ENCODE peak calls at places on chromosomes 1 and 21, in eight cellular contexts. B, Q, R, W, C, T, L and D are unnamed samples. For H3K4me1 and H3K36me3, the result is how much of the 10 kb centered on the place peaks cover.

GRCh38 chr1:155196103-155196892 is 11.4 kb downstream of the THBS3 start:
- DNase-seq in B (no peak), W (no peak), C (peak), L (no peak), Q (peak), T (no peak), R (peak), D (peak)

GRCh38 chr1:19831441-19831840 is 16.4 kb upstream of the RNF186 start:
- DNase-seq in L (no peak), Q (no peak), T (no peak), W (no peak), B (no peak), R (no peak), C (no peak), D (no peak)

GRCh38 chr1:229874150-229874549 is 192.9 kb upstream of the GALNT2 start:
- DNase-seq in Q (peak), L (no peak), C (no peak), R (no peak), T (no peak), W (no peak), B (no peak), D (no peak)

GRCh38 chr1:156652131-156652991 is 10.4 kb downstream of the BCAN start:
- DNase-seq in B (peak), W (no peak), R (peak), L (no peak), C (no peak), T (no peak), Q (peak), D (no peak)

GRCh38 chr1:12469493-12469892 is 148.5 kb downstream of the DHRS3 start:
- DNase-seq in W (no peak), Q (no peak), C (no peak), R (no peak), B (no peak), T (no peak), L (no peak), D (no peak)

GRCh38 chr1:96445296-96445695 is 276.3 kb upstream of the PTBP2 start:
- DNase-seq in R (no peak), B (no peak), T (no peak), W (no peak), L (no peak), Q (no peak), C (no peak), D (peak)

GRCh38 chr1:42957880-42958487 is 684 bp downstream of the SLC2A1 start:
- DNase-seq in W (peak), L (peak), B (peak), C (peak), R (peak), T (peak), Q (peak), D (peak)

GRCh38 chr1:8443558-8444194 is 125.8 kb downstream of the SLC45A1 start:
- DNase-seq in C (no peak), T (peak), Q (no peak), W (no peak), B (no peak), L (no peak), R (peak), D (peak)

GRCh38 chr1:94982403-94982802 is 55.5 kb upstream of the CNN3 start:
- DNase-seq in L (no peak), B (no peak), C (no peak), T (no peak), W (no peak), R (no peak), Q (peak), D (no peak)

GRCh38 chr1:18976096-18976495 is 19.6 kb upstream of the IFFO2 start:
- DNase-seq in C (no peak), Q (no peak), W (no peak), R (no peak), L (peak), B (no peak), T (no peak), D (no peak)

GRCh38 chr1:46333300-46334029 is 7.1 kb upstream of the NSUN4 start:
- DNase-seq in T (no peak), B (peak), W (no peak), C (no peak), L (no peak), Q (peak), R (peak), D (peak)

GRCh38 chr1:91806146-91806545 is 79.8 kb downstream of the TGFBR3 start:
- DNase-seq in B (no peak), C (no peak), Q (no peak), T (no peak), L (no peak), W (no peak), R (no peak), D (no peak)

GRCh38 chr21:36707763-36708511 is 9.0 kb downstream of the SIM2 start:
- DNase-seq in L (peak), R (peak), W (no peak), B (no peak), Q (no peak), C (no peak), T (no peak), D (no peak)

GRCh38 chr1:41343790-41344679 is 17.2 kb upstream of the FOXO6 start:
- DNase-seq in B (no peak), R (no peak), Q (no peak), C (no peak), L (peak), W (no peak), T (no peak), D (no peak)

GRCh38 chr1:58768971-58769808 is 14.7 kb downstream of the JUN start:
- DNase-seq in C (peak), T (peak), L (peak), R (peak), Q (peak), B (peak), W (peak), D (peak)

GRCh38 chr1:12031039-12031980 is 12.0 kb downstream of the MIIP start:
- DNase-seq in Q (peak), W (peak), C (no peak), T (no peak), B (peak), L (no peak), R (peak), D (peak)

GRCh38 chr1:23657659-23658275 is 33.8 kb upstream of the RPL11 start:
- DNase-seq in C (no peak), W (peak), B (peak), T (peak), L (no peak), R (peak), Q (peak), D (peak)

GRCh38 chr1:108685524-108685923 is 6.6 kb upstream of the PRPF38B start:
- DNase-seq in C (no peak), T (no peak), L (no peak), Q (no peak), W (no peak), R (peak), B (no peak), D (no peak)

GRCh38 chr1:63946866-63947491 is 173.2 kb downstream of the ROR1 start:
- DNase-seq in B (no peak), Q (peak), T (peak), L (peak), C (no peak), R (peak), W (peak), D (no peak)

GRCh38 chr21:42381347-42381984 is 14.4 kb downstream of the TMPRSS3 start:
- DNase-seq in L (no peak), R (peak), B (peak), T (no peak), C (no peak), W (peak), Q (peak), D (no peak)

GRCh38 chr1:117540532-117540931 is 65.3 kb upstream of the TENT5C start:
- DNase-seq in L (no peak), T (no peak), W (no peak), C (no peak), Q (no peak), B (no peak), R (no peak), D (no peak)

GRCh38 chr1:78231477-78231876 is 185.7 kb downstream of the GIPC2 start:
- DNase-seq in R (no peak), C (no peak), Q (no peak), B (no peak), L (no peak), W (no peak), T (no peak), D (no peak)

GRCh38 chr1:66503841-66504470 is 30.0 kb upstream of the SGIP1 start:
- DNase-seq in Q (peak), T (peak), L (no peak), C (no peak), W (peak), R (peak), B (peak), D (peak)

GRCh38 chr1:83033682-83034081 is 965.2 kb downstream of the TTLL7 start:
- DNase-seq in Q (peak), T (no peak), W (no peak), B (no peak), R (peak), C (no peak), L (no peak), D (no peak)

GRCh38 chr1:205709640-205710039 is 29.3 kb upstream of the SLC45A3 start:
- DNase-seq in Q (no peak), C (no peak), W (no peak), L (no peak), T (no peak), B (no peak), R (no peak), D (no peak)

GRCh38 chr1:168386949-168387586 is 106.4 kb downstream of the TBX19 start:
- DNase-seq in Q (peak), R (peak), L (no peak), C (peak), B (peak), T (peak), W (peak), D (no peak)

GRCh38 chr1:200641175-200641489 is 20.6 kb upstream of the KIF14 start:
- DNase-seq in R (no peak), B (no peak), Q (peak), W (no peak), T (no peak), C (no peak), L (no peak), D (no peak)

GRCh38 chr1:206682111-206682510 is 2.6 kb upstream of the MAPKAPK2 start:
- DNase-seq in W (no peak), T (no peak), R (no peak), Q (no peak), B (no peak), L (no peak), C (no peak), D (no peak)

GRCh38 chr1:174938306-174939000 is 61.3 kb upstream of the CACYBP start:
- DNase-seq in W (no peak), R (no peak), C (no peak), Q (no peak), L (no peak), T (no peak), B (no peak), D (no peak)

GRCh38 chr1:169115891-169116585 is 9.5 kb downstream of the ATP1B1 start:
- DNase-seq in B (peak), T (peak), Q (no peak), C (no peak), W (peak), R (peak), L (no peak), D (no peak)

GRCh38 chr1:18481190-18481920 is 625 bp downstream of the KLHDC7A start:
- DNase-seq in L (no peak), Q (no peak), R (no peak), W (peak), B (no peak), C (no peak), T (no peak), D (no peak)

GRCh38 chr21:39631842-39632577 is 19.3 kb downstream of the B3GALT5 start:
- DNase-seq in L (no peak), C (no peak), W (no peak), T (no peak), R (no peak), B (no peak), Q (no peak), D (no peak)

GRCh38 chr21:39633043-39633442 is 20.3 kb downstream of the B3GALT5 start:
- DNase-seq in L (no peak), W (no peak), C (no peak), B (no peak), Q (peak), R (no peak), T (no peak), D (no peak)

GRCh38 chr21:39633770-39634181 is 21.0 kb downstream of the B3GALT5 start:
- DNase-seq in W (no peak), Q (peak), R (no peak), B (no peak), T (no peak), L (no peak), C (no peak), D (no peak)

GRCh38 chr21:39637197-39637970 is 24.6 kb downstream of the B3GALT5 start:
- DNase-seq in W (no peak), Q (no peak), C (no peak), R (peak), T (no peak), B (no peak), L (no peak), D (no peak)

GRCh38 chr21:39634507-39634906 is 21.8 kb downstream of the B3GALT5 start:
- DNase-seq in L (no peak), R (no peak), T (no peak), Q (no peak), C (no peak), W (no peak), B (no peak), D (no peak)
- H3K4me1 ChIP-seq in L (under half), R (under half), T (under half), Q (under half), C (under half), W (under half), B (under half), D (under half)

DNA sequence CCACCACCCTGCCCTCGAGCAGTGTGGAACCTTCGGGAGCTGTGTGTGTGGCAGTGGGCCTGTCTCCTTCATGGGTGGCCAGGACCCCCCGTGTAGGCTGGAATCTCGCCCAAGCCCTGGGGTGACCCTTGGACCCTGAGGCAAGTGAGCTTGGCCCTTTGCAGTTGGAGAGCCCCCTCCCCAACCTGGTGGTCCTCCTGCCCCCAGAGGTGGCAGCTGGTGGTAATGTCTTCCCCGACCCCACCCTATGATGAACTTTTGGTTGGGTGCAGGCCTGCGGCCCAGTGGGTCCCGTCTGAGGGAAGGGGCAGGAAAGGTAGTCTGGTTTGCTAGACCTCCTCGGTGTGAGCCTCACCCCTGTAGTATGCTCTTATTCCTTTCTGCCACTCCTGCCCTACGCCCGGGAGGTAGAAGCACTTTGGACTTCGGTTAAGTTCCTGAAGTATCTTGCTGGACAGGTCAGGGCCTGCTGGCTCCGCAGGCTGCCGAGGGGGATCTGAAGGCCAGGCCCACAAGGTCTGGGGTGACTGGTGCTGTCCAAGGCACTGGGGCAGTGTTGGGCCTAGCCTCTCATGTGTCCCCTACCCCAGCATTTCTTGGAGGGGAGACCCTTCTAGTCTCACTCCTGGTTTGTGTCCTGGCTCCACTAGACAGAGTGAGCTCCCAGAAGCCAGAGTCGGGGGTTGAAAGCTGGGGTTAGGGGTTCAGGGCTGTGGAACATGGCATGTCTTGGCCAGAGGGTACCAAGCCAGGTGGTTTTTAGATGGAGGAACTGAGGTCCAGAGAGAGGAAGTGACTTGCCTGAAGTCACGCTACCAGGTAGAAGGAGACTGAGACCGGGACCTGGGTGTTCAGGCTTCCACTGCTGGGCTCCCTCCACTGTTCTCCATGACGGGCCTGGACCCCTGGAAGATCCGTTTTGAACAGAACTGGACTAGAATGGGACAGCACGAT is 1.7 kb downstream of the ZNF362 start:
- DNase-seq in B (no peak), L (no peak), C (peak), T (no peak), R (no peak), Q (peak), W (peak), D (no peak)
- H3K36me3 ChIP-seq in B (under half), L (under half), C (under half), T (under half), R (under half), Q (under half), W (under half), D (under half)

GRCh38 chr1:29166291-29166878 is 15.3 kb downstream of the SRSF4 start:
- DNase-seq in C (no peak), T (no peak), Q (peak), L (no peak), B (no peak), W (no peak), R (peak), D (no peak)
- H3K4me1 ChIP-seq in C (under half), T (under half), Q (under half), L (under half), B (under half), W (half or more), R (under half), D (under half)

GRCh38 chr1:1314237-1314586 is 5.8 kb downstream of the PUSL1 start:
- DNase-seq in R (no peak), C (no peak), B (no peak), Q (no peak), L (no peak), W (no peak), T (no peak), D (no peak)
- H3K36me3 ChIP-seq in R (under half), C (half or more), B (under half), Q (under half), L (under half), W (under half), T (half or more), D (half or more)

GRCh38 chr1:207822124-207822601 is 70.3 kb downstream of the CD46 start:
- DNase-seq in C (no peak), B (no peak), R (no peak), W (no peak), L (peak), Q (no peak), T (no peak), D (no peak)
- H3K4me1 ChIP-seq in C (under half), B (half or more), R (under half), W (half or more), L (under half), Q (under half), T (half or more), D (under half)